ENCODE peak calls at places on chromosome X, in nine cellular contexts. N is suprapubic skin, B is mesendoderm, R is AG10803, A is psoas muscle, C is adrenal gland, H is RWPE2, S is right cardiac atrium, W is cardiac muscle cell. M is an unnamed sample.

GRCh38 chrX:121245763-121246162 is 198.4 kb downstream of the GLUD2 start:
- DNase-seq in N (no peak), B (no peak), R (no peak), A (no peak), C (no peak), H (no peak), S (no peak), W (no peak), M (no peak)

GRCh38 chrX:51420610-51421009 is 75.8 kb downstream of the NUDT11 start:
- DNase-seq in N (no peak), B (peak; percentile 47), R (peak; percentile 40), A (no peak), C (peak; percentile 10), H (no peak), S (no peak), W (peak; percentile 59), M (no peak)

GRCh38 chrX:10902001-10902400 is 209.1 kb upstream of the HCCS start:
- DNase-seq in N (no peak), B (no peak), R (peak; percentile 52), A (no peak), C (no peak), H (no peak), S (no peak), W (no peak), M (no peak)

GRCh38 chrX:30831082-30831481 is 58.0 kb downstream of the TAB3 start:
- DNase-seq in N (no peak), B (peak; percentile 1), R (no peak), A (no peak), C (no peak), H (no peak), S (no peak), W (no peak), M (no peak)

GRCh38 chrX:10447577-10448214 is 172.7 kb downstream of the MID1 start:
- DNase-seq in N (no peak), B (no peak), R (peak; percentile 65), A (no peak), C (no peak), H (no peak), S (no peak), W (no peak), M (no peak)

GRCh38 chrX:103747199-103747598 is 29.4 kb upstream of the PLP1 start:
- DNase-seq in N (no peak), B (no peak), R (no peak), A (no peak), C (no peak), H (no peak), S (no peak), W (no peak), M (no peak)

GRCh38 chrX:43586855-43587254 is 69.2 kb upstream of the MAOA start:
- DNase-seq in N (no peak), B (no peak), R (no peak), A (no peak), C (no peak), H (no peak), S (no peak), W (no peak), M (no peak)

GRCh38 chrX:15334561-15334960 is 762 bp downstream of the PIGA start:
- DNase-seq in N (no peak), B (peak; percentile 0), R (peak; percentile 29), A (no peak), C (no peak), H (no peak), S (no peak), W (no peak), M (no peak)

GRCh38 chrX:155718964-155719586 is 106.3 kb upstream of the TMLHE start:
- DNase-seq in N (no peak), B (no peak), R (peak; percentile 4), A (no peak), C (peak; percentile 7), H (no peak), S (no peak), W (peak; percentile 60), M (peak; percentile 1)

GRCh38 chrX:1657367-1658082 is 42.7 kb downstream of the ASMT start:
- DNase-seq in N (no peak), B (no peak), R (peak; percentile 35), A (no peak), C (peak; percentile 9), H (no peak), S (peak; percentile 55), W (peak; percentile 2), M (peak; percentile 4)

GRCh38 chrX:34275710-34276109 is 143.6 kb upstream of the FAM47A start:
- DNase-seq in N (no peak), B (peak; percentile 29), R (no peak), A (no peak), C (no peak), H (no peak), S (no peak), W (peak; percentile 27), M (no peak)

GRCh38 chrX:152817082-152817744 is 13.3 kb downstream of the CETN2 start:
- DNase-seq in N (no peak), B (peak; percentile 24), R (peak; percentile 37), A (no peak), C (peak; percentile 37), H (no peak), S (no peak), W (peak; percentile 36), M (no peak)

GRCh38 chrX:47217121-47217851 is 1.2 kb upstream of the CDK16 start:
- DNase-seq in N (peak; percentile 78), B (peak; percentile 73), R (peak; percentile 62), A (peak; percentile 40), C (peak; percentile 60), H (no peak), S (peak; percentile 68), W (no peak), M (peak; percentile 18)
- H3K4me3 ChIP-seq in N (peak overlapping the region; percentile 30), B (no peak overlapping the region), R (peak overlapping the region; percentile 36), A (peak overlapping the region; percentile 98), C (no peak overlapping the region), H (no peak overlapping the region), S (peak overlapping the region; percentile 30), W (peak overlapping the region; percentile 15), M (peak overlapping the region; percentile 15)

DNA sequence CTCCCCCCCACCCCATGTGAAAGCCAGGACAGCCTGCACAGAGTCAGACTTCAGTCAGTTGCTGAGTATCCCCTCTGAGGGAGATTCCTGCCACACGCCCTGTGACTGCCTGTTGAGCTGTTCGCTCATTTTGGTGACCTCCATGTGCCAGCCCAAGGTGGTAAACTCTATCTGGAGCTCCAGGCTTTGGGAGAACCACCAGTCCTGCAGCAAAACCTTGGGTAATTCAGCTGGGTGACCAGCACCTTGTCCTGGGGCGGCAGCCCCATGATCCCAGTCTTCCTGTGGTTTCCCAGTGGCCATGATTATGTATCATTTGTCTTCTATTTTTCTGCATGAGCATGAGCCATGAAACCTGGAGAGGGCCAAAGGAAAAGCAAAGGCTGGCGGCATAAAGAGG is 73.4 kb downstream of the NBDY start:
- DNase-seq in N (peak; percentile 36), B (no peak), R (no peak), A (no peak), C (no peak), H (no peak), S (no peak), W (no peak), M (no peak)
- H3K4me3 ChIP-seq in N (no peak overlapping the region), B (no peak overlapping the region), R (no peak overlapping the region), A (peak overlapping the region; percentile 84), C (no peak overlapping the region), H (no peak overlapping the region), S (no peak overlapping the region), W (no peak overlapping the region), M (no peak overlapping the region)

GRCh38 chrX:375181-376036 is 11.3 kb downstream of the PPP2R3B start:
- DNase-seq in N (no peak), B (no peak), R (no peak), A (no peak), C (no peak), H (peak; percentile 69), S (no peak), W (no peak), M (no peak)

GRCh38 chrX:374566-374965 is 12.1 kb downstream of the PPP2R3B start:
- DNase-seq in N (no peak), B (no peak), R (peak; percentile 4), A (no peak), C (no peak), H (peak; percentile 68), S (peak; percentile 14), W (no peak), M (no peak)

GRCh38 chrX:371907-372306 is 14.8 kb downstream of the PPP2R3B start:
- DNase-seq in N (no peak), B (no peak), R (no peak), A (no peak), C (no peak), H (no peak), S (peak; percentile 20), W (no peak), M (no peak)

GRCh38 chrX:372856-373640 is 13.7 kb downstream of the PPP2R3B start:
- DNase-seq in N (no peak), B (no peak), R (peak; percentile 52), A (no peak), C (no peak), H (no peak), S (peak; percentile 48), W (peak; percentile 24), M (no peak)

GRCh38 chrX:373641-374471 is 12.9 kb downstream of the PPP2R3B start:
- DNase-seq in N (no peak), B (peak; percentile 59), R (peak; percentile 30), A (no peak), C (no peak), H (peak; percentile 76), S (peak; percentile 74), W (peak; percentile 78), M (no peak)
- H3K4me3 ChIP-seq in N (peak overlapping the region; percentile 52), B (peak overlapping the region; percentile 53), R (peak overlapping the region; percentile 57), A (peak overlapping the region; percentile 74), C (no peak overlapping the region), H (peak overlapping the region; percentile 28), S (peak overlapping the region; percentile 53), W (peak overlapping the region; percentile 85), M (peak overlapping the region; percentile 59)

GRCh38 chrX:148290041-148290440 is 210.4 kb upstream of the AFF2 start:
- DNase-seq in N (no peak), B (peak; percentile 59), R (peak; percentile 0), A (no peak), C (no peak), H (no peak), S (no peak), W (no peak), M (no peak)
- H3K4me3 ChIP-seq in N (no peak overlapping the region), B (no peak overlapping the region), R (no peak overlapping the region), A (no peak overlapping the region), C (no peak overlapping the region), H (no peak overlapping the region), S (no peak overlapping the region), W (no peak overlapping the region), M (no peak overlapping the region)

GRCh38 chrX:71058116-71058515 is 10.0 kb downstream of the SNX12 start:
- DNase-seq in N (no peak), B (no peak), R (no peak), A (no peak), C (no peak), H (no peak), S (no peak), W (no peak), M (no peak)

GRCh38 chrX:71052721-71053120 is 15.4 kb downstream of the SNX12 start:
- DNase-seq in N (no peak), B (no peak), R (no peak), A (no peak), C (no peak), H (no peak), S (no peak), W (no peak), M (no peak)

GRCh38 chrX:71056857-71057256 is 11.3 kb downstream of the SNX12 start:
- DNase-seq in N (no peak), B (no peak), R (peak; percentile 61), A (no peak), C (no peak), H (no peak), S (no peak), W (no peak), M (no peak)

GRCh38 chrX:71053217-71053621 is 14.9 kb downstream of the SNX12 start:
- DNase-seq in N (no peak), B (peak; percentile 96), R (no peak), A (no peak), C (peak; percentile 8), H (no peak), S (peak; percentile 56), W (peak; percentile 75), M (no peak)
- H3K4me3 ChIP-seq in N (no peak overlapping the region), B (peak overlapping the region; percentile 42), R (no peak overlapping the region), A (no peak overlapping the region), C (no peak overlapping the region), H (no peak overlapping the region), S (peak overlapping the region; percentile 49), W (peak overlapping the region; percentile 13), M (no peak overlapping the region)

M was measured in skeletal muscle cell.